ENCODE peak calls at places on chromosome 18, in five cellular contexts. One of them, this sample, is unnamed.

GRCh38 chr18:43278401-43278800 is 1.1 kb upstream of the SYT4 start:
- DNase-seq in fibroblast of pulmonary artery: no peak
- DNase-seq in astrocyte of the cerebellum: no peak
- DNase-seq in epithelial cell of esophagus: no peak
- DNase-seq in sigmoid colon: no peak
- DNase-seq in this sample: no peak

GRCh38 chr18:9952633-9953416 is 39.0 kb downstream of the VAPA start:
- DNase-seq in sigmoid colon: no peak
- DNase-seq in epithelial cell of esophagus: peak
- DNase-seq in fibroblast of pulmonary artery: no peak
- DNase-seq in astrocyte of the cerebellum: no peak
- DNase-seq in this sample: no peak

GRCh38 chr18:60935046-60935445 is 398.2 kb upstream of the CDH20 start:
- DNase-seq in fibroblast of pulmonary artery: no peak
- DNase-seq in astrocyte of the cerebellum: no peak
- DNase-seq in epithelial cell of esophagus: no peak
- DNase-seq in sigmoid colon: no peak
- DNase-seq in this sample: no peak

GRCh38 chr18:62420513-62421209 is 95.6 kb downstream of the TNFRSF11A start:
- DNase-seq in fibroblast of pulmonary artery: peak
- DNase-seq in sigmoid colon: no peak
- DNase-seq in astrocyte of the cerebellum: no peak
- DNase-seq in epithelial cell of esophagus: peak
- DNase-seq in this sample: no peak

GRCh38 chr18:5057348-5058012 is 139.6 kb downstream of the AKAIN1 start:
- DNase-seq in astrocyte of the cerebellum: peak
- DNase-seq in epithelial cell of esophagus: peak
- DNase-seq in fibroblast of pulmonary artery: peak
- DNase-seq in sigmoid colon: peak
- DNase-seq in this sample: peak

GRCh38 chr18:59980052-59980668 is 80.4 kb downstream of the PMAIP1 start:
- DNase-seq in epithelial cell of esophagus: no peak
- DNase-seq in sigmoid colon: no peak
- DNase-seq in fibroblast of pulmonary artery: no peak
- DNase-seq in astrocyte of the cerebellum: no peak
- DNase-seq in this sample: no peak

GRCh38 chr18:48719388-48719787 is 180.6 kb downstream of the CTIF start:
- DNase-seq in epithelial cell of esophagus: no peak
- DNase-seq in sigmoid colon: no peak
- DNase-seq in astrocyte of the cerebellum: no peak
- DNase-seq in fibroblast of pulmonary artery: no peak
- DNase-seq in this sample: no peak

GRCh38 chr18:31680836-31681568 is 3.4 kb downstream of the B4GALT6 start:
- DNase-seq in sigmoid colon: no peak
- DNase-seq in fibroblast of pulmonary artery: peak
- DNase-seq in epithelial cell of esophagus: peak
- DNase-seq in astrocyte of the cerebellum: no peak
- DNase-seq in this sample: no peak

GRCh38 chr18:46261799-46262198 is 157.6 kb downstream of the HAUS1 start:
- DNase-seq in astrocyte of the cerebellum: no peak
- DNase-seq in epithelial cell of esophagus: peak
- DNase-seq in fibroblast of pulmonary artery: no peak
- DNase-seq in sigmoid colon: no peak
- DNase-seq in this sample: no peak

GRCh38 chr18:13642440-13642827 is 83.9 kb downstream of the FAM210A start:
- DNase-seq in fibroblast of pulmonary artery: no peak
- DNase-seq in epithelial cell of esophagus: no peak
- DNase-seq in sigmoid colon: no peak
- DNase-seq in astrocyte of the cerebellum: no peak
- DNase-seq in this sample: no peak

GRCh38 chr18:9184998-9185613 is 48.5 kb downstream of the ANKRD12 start:
- DNase-seq in sigmoid colon: no peak
- DNase-seq in astrocyte of the cerebellum: no peak
- DNase-seq in epithelial cell of esophagus: no peak
- DNase-seq in fibroblast of pulmonary artery: peak
- DNase-seq in this sample: no peak

GRCh38 chr18:37476611-37477295 is 88.8 kb downstream of the CELF4 start:
- DNase-seq in epithelial cell of esophagus: no peak
- DNase-seq in fibroblast of pulmonary artery: no peak
- DNase-seq in sigmoid colon: no peak
- DNase-seq in astrocyte of the cerebellum: no peak
- DNase-seq in this sample: no peak

GRCh38 chr18:644395-645004 is 13.0 kb upstream of the TYMS start:
- DNase-seq in astrocyte of the cerebellum: no peak
- DNase-seq in epithelial cell of esophagus: no peak
- DNase-seq in fibroblast of pulmonary artery: no peak
- DNase-seq in sigmoid colon: no peak
- DNase-seq in this sample: no peak

GRCh38 chr18:46892842-46893241 is 24.5 kb downstream of the PIAS2 start:
- DNase-seq in sigmoid colon: no peak
- DNase-seq in fibroblast of pulmonary artery: no peak
- DNase-seq in epithelial cell of esophagus: no peak
- DNase-seq in astrocyte of the cerebellum: no peak
- DNase-seq in this sample: no peak

GRCh38 chr18:48197819-48198218 is 211.4 kb downstream of the ZBTB7C start:
- DNase-seq in sigmoid colon: no peak
- DNase-seq in fibroblast of pulmonary artery: peak
- DNase-seq in astrocyte of the cerebellum: no peak
- DNase-seq in epithelial cell of esophagus: peak
- DNase-seq in this sample: no peak

GRCh38 chr18:46374850-46375249 is 270.7 kb downstream of the HAUS1 start:
- DNase-seq in fibroblast of pulmonary artery: no peak
- DNase-seq in astrocyte of the cerebellum: no peak
- DNase-seq in epithelial cell of esophagus: peak
- DNase-seq in sigmoid colon: no peak
- DNase-seq in this sample: no peak

GRCh38 chr18:79987566-79987965 is 797 bp downstream of the TXNL4A start:
- DNase-seq in epithelial cell of esophagus: peak
- DNase-seq in sigmoid colon: no peak
- DNase-seq in astrocyte of the cerebellum: no peak
- DNase-seq in fibroblast of pulmonary artery: peak
- DNase-seq in this sample: no peak

GRCh38 chr18:13501896-13502295 is 224.5 kb downstream of the FAM210A start:
- DNase-seq in epithelial cell of esophagus: no peak
- DNase-seq in astrocyte of the cerebellum: no peak
- DNase-seq in fibroblast of pulmonary artery: no peak
- DNase-seq in sigmoid colon: peak
- DNase-seq in this sample: no peak

GRCh38 chr18:26335139-26335933 is 109.1 kb downstream of the TAF4B start:
- DNase-seq in astrocyte of the cerebellum: no peak
- DNase-seq in fibroblast of pulmonary artery: no peak
- DNase-seq in sigmoid colon: no peak
- DNase-seq in epithelial cell of esophagus: no peak
- DNase-seq in this sample: no peak

GRCh38 chr18:37322497-37323035 is 243.0 kb downstream of the CELF4 start:
- DNase-seq in fibroblast of pulmonary artery: peak
- DNase-seq in astrocyte of the cerebellum: no peak
- DNase-seq in sigmoid colon: no peak
- DNase-seq in epithelial cell of esophagus: peak
- DNase-seq in this sample: no peak

GRCh38 chr18:51813740-51814139 is 526.3 kb upstream of the DCC start:
- DNase-seq in sigmoid colon: no peak
- DNase-seq in fibroblast of pulmonary artery: no peak
- DNase-seq in astrocyte of the cerebellum: no peak
- DNase-seq in epithelial cell of esophagus: no peak
- DNase-seq in this sample: no peak

GRCh38 chr18:49487711-49488310 is 777 bp upstream of the C18orf32 start:
- DNase-seq in epithelial cell of esophagus: no peak
- DNase-seq in astrocyte of the cerebellum: no peak
- DNase-seq in fibroblast of pulmonary artery: no peak
- DNase-seq in sigmoid colon: no peak
- DNase-seq in this sample: no peak

GRCh38 chr18:3902676-3903075 is 452.7 kb downstream of the TGIF1 start:
- DNase-seq in epithelial cell of esophagus: no peak
- DNase-seq in fibroblast of pulmonary artery: no peak
- DNase-seq in sigmoid colon: no peak
- DNase-seq in astrocyte of the cerebellum: peak
- DNase-seq in this sample: no peak

GRCh38 chr18:48228301-48228715 is 180.9 kb downstream of the ZBTB7C start:
- DNase-seq in fibroblast of pulmonary artery: peak
- DNase-seq in sigmoid colon: peak
- DNase-seq in astrocyte of the cerebellum: no peak
- DNase-seq in epithelial cell of esophagus: peak
- DNase-seq in this sample: no peak

GRCh38 chr18:60266558-60266957 is 106.0 kb downstream of the MC4R start:
- DNase-seq in sigmoid colon: no peak
- DNase-seq in astrocyte of the cerebellum: no peak
- DNase-seq in epithelial cell of esophagus: no peak
- DNase-seq in fibroblast of pulmonary artery: peak
- DNase-seq in this sample: no peak

DNA sequence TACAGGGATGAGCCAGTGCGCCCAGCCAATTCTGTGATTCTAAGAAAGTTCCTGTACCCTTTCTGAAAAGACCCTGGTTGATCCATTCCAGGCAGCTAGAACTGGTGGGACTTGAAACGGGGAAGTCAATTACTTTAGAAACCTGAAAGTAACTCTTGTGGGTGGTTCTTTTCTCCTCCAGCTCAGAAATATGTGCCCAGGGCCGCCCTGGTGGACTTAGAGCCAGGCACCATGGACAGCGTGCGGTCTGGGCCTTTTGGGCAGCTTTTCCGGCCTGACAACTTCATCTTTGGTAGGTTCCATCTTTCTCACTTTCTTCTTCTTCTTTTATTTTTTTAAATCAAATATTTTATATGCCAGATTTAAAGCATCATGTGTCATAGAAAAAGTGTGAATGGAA is 2.7 kb downstream of the TUBB6 start:
- DNase-seq in fibroblast of pulmonary artery: no peak
- DNase-seq in astrocyte of the cerebellum: no peak
- DNase-seq in sigmoid colon: peak
- DNase-seq in epithelial cell of esophagus: no peak
- DNase-seq in this sample: no peak
- H3K4me3 ChIP-seq in fibroblast of pulmonary artery: peak
- H3K4me3 ChIP-seq in astrocyte of the cerebellum: no peak
- H3K4me3 ChIP-seq in sigmoid colon: no peak
- H3K4me3 ChIP-seq in epithelial cell of esophagus: no peak
- H3K4me3 ChIP-seq in this sample: peak

DNA sequence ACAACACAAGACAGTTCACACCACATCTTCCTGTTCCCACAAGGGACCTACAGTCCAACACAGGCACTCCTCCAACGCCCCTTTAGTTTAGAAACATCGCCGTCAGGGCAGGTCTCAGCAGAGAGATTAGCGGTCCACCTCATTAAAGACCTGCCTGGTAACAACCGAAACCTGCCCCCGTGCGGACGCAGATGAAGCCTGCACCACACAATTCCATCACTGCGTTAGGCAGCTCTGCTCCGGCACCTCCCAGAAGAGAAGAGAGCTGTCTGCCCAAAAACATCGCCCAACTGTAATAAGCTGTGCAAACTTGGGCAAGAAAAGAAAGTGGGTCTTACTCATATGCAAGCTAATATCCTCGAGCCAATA is 32.7 kb downstream of the ZNF516 start:
- DNase-seq in fibroblast of pulmonary artery: no peak
- DNase-seq in sigmoid colon: no peak
- DNase-seq in epithelial cell of esophagus: no peak
- DNase-seq in astrocyte of the cerebellum: no peak
- DNase-seq in this sample: no peak
- TF ChIP-seq CTCF in fibroblast of pulmonary artery: no peak
- TF ChIP-seq CTCF in sigmoid colon: no peak
- TF ChIP-seq CTCF in epithelial cell of esophagus: no peak
- TF ChIP-seq CTCF in astrocyte of the cerebellum: no peak
- TF ChIP-seq CTCF in this sample: no peak

DNA sequence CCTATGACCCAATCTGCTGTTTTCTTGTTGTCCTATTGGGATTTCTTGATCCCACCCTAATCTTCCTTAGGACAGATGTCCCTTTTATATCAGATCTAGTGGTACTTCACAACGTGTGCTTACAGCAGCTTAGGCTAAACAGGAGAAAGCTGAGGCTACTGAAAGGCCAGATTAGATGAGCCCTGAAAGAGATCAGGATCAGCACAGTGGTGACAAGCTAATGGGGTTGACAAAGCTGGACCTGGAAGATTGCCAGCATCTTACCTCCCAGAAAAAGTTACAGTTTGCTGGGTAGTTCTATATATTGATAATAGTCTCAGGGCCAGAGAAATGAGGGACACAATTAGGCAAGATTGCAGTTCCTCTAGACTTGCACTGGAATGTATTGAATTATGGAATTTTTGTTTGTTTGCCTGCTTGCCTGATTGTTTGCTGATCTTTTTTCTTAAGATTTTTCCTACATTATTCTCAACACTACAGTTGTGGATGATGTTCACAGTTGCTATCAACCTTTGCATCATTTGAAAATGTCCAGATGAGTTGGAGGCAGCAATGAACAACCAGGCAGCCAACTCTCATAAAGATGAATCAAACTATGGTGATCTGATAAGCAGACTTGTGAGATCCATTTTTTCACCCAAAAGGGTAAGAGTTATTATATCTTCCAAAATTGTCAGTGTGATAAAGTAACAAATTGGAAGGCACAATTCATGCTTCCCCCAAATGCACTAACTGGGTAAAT is 49.1 kb upstream of the PIK3C3 start:
- DNase-seq in sigmoid colon: no peak
- DNase-seq in fibroblast of pulmonary artery: no peak
- DNase-seq in epithelial cell of esophagus: no peak
- DNase-seq in astrocyte of the cerebellum: no peak
- DNase-seq in this sample: no peak
- H3K4me3 ChIP-seq in sigmoid colon: no peak
- H3K4me3 ChIP-seq in fibroblast of pulmonary artery: no peak
- H3K4me3 ChIP-seq in epithelial cell of esophagus: no peak
- H3K4me3 ChIP-seq in astrocyte of the cerebellum: no peak
- H3K4me3 ChIP-seq in this sample: no peak

DNA sequence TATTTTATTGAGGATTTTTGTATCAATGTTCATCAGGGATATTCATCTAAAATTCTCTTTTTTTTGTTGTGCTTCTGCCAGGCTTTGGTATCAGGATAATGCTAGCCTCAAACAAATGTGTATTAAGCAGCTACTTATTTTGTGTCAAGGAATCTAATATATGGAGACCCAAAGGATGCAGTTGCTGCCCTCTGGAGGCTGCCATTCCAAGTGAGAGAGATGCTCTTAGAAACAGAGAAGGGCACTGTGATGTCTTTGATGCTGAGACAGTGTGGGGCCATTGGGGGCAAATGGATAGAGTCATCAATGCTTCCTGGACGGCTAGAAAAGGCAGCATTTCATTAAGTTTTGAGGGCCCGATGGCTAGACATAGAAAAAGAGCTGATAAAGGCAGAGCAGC is 292.6 kb downstream of the SETBP1 start:
- DNase-seq in sigmoid colon: no peak
- DNase-seq in fibroblast of pulmonary artery: peak
- DNase-seq in astrocyte of the cerebellum: no peak
- DNase-seq in epithelial cell of esophagus: no peak
- DNase-seq in this sample: no peak
- TF ChIP-seq CTCF in sigmoid colon: no peak
- TF ChIP-seq CTCF in fibroblast of pulmonary artery: peak
- TF ChIP-seq CTCF in astrocyte of the cerebellum: peak
- TF ChIP-seq CTCF in epithelial cell of esophagus: peak
- TF ChIP-seq CTCF in this sample: peak